ENCODE peak calls at places on chromosomes 1 and 21, in seven cellular contexts. One of them, this sample, is unnamed.

GRCh38 chr1:207628776-207629175 is 16.2 kb upstream of the CR1L start:
- DNase-seq in thoracic aorta: no peak
- DNase-seq in testis: no peak
- DNase-seq in transverse colon: no peak
- DNase-seq in AG04450: no peak
- DNase-seq in brain microvascular endothelial cell: no peak
- DNase-seq in ovary: no peak
- DNase-seq in this sample: no peak

GRCh38 chr1:208112380-208112779 is 131.8 kb downstream of the PLXNA2 start:
- DNase-seq in thoracic aorta: no peak
- DNase-seq in AG04450: no peak
- DNase-seq in transverse colon: no peak
- DNase-seq in brain microvascular endothelial cell: no peak
- DNase-seq in testis: no peak
- DNase-seq in ovary: no peak
- DNase-seq in this sample: no peak

GRCh38 chr21:42121792-42122191 is 50.7 kb downstream of the UMODL1 start:
- DNase-seq in ovary: no peak
- DNase-seq in brain microvascular endothelial cell: no peak
- DNase-seq in testis: no peak
- DNase-seq in AG04450: no peak
- DNase-seq in thoracic aorta: no peak
- DNase-seq in transverse colon: peak; percentile 57
- DNase-seq in this sample: no peak

GRCh38 chr1:30842698-30843354 is 65.7 kb downstream of the SDC3 start:
- DNase-seq in ovary: no peak
- DNase-seq in brain microvascular endothelial cell: no peak
- DNase-seq in AG04450: no peak
- DNase-seq in testis: no peak
- DNase-seq in transverse colon: no peak
- DNase-seq in thoracic aorta: no peak
- DNase-seq in this sample: no peak

GRCh38 chr1:94072840-94073516 is 48.0 kb downstream of the ABCA4 start:
- DNase-seq in ovary: no peak
- DNase-seq in thoracic aorta: no peak
- DNase-seq in brain microvascular endothelial cell: no peak
- DNase-seq in transverse colon: no peak
- DNase-seq in AG04450: no peak
- DNase-seq in testis: no peak
- DNase-seq in this sample: no peak

GRCh38 chr1:9291914-9292360 is 757 bp upstream of the SPSB1 start:
- DNase-seq in thoracic aorta: no peak
- DNase-seq in brain microvascular endothelial cell: peak; percentile 72
- DNase-seq in transverse colon: peak; percentile 87
- DNase-seq in AG04450: no peak
- DNase-seq in testis: peak; percentile 75
- DNase-seq in ovary: peak; percentile 68
- DNase-seq in this sample: no peak

GRCh38 chr1:89540406-89540970 is 15.9 kb downstream of the LRRC8B start:
- DNase-seq in testis: peak; percentile 53
- DNase-seq in thoracic aorta: no peak
- DNase-seq in AG04450: no peak
- DNase-seq in transverse colon: no peak
- DNase-seq in brain microvascular endothelial cell: no peak
- DNase-seq in ovary: no peak
- DNase-seq in this sample: no peak

GRCh38 chr1:217525773-217526490 is 105.0 kb downstream of the GPATCH2 start:
- DNase-seq in testis: no peak
- DNase-seq in ovary: no peak
- DNase-seq in thoracic aorta: no peak
- DNase-seq in brain microvascular endothelial cell: no peak
- DNase-seq in AG04450: no peak
- DNase-seq in transverse colon: no peak
- DNase-seq in this sample: no peak

GRCh38 chr1:154178856-154179811 is 12.8 kb downstream of the TPM3 start:
- DNase-seq in testis: peak; percentile 45
- DNase-seq in brain microvascular endothelial cell: no peak
- DNase-seq in thoracic aorta: no peak
- DNase-seq in AG04450: no peak
- DNase-seq in ovary: no peak
- DNase-seq in transverse colon: peak; percentile 49
- DNase-seq in this sample: no peak

GRCh38 chr1:54153548-54154439 is 994 bp upstream of the CDCP2 start:
- DNase-seq in transverse colon: peak; percentile 55
- DNase-seq in thoracic aorta: peak; percentile 25
- DNase-seq in AG04450: peak; percentile 21
- DNase-seq in brain microvascular endothelial cell: peak; percentile 55
- DNase-seq in testis: peak; percentile 55
- DNase-seq in ovary: no peak
- DNase-seq in this sample: peak; percentile 55

GRCh38 chr1:234619071-234619480 is 9.1 kb upstream of the IRF2BP2 start:
- DNase-seq in testis: no peak
- DNase-seq in transverse colon: no peak
- DNase-seq in ovary: no peak
- DNase-seq in brain microvascular endothelial cell: no peak
- DNase-seq in AG04450: no peak
- DNase-seq in thoracic aorta: no peak
- DNase-seq in this sample: no peak

GRCh38 chr1:234620786-234621468 is 10.9 kb upstream of the IRF2BP2 start:
- DNase-seq in brain microvascular endothelial cell: no peak
- DNase-seq in transverse colon: no peak
- DNase-seq in ovary: no peak
- DNase-seq in AG04450: no peak
- DNase-seq in thoracic aorta: no peak
- DNase-seq in testis: no peak
- DNase-seq in this sample: no peak

GRCh38 chr1:234618726-234619049 is 8.7 kb upstream of the IRF2BP2 start:
- DNase-seq in thoracic aorta: no peak
- DNase-seq in transverse colon: no peak
- DNase-seq in brain microvascular endothelial cell: no peak
- DNase-seq in AG04450: no peak
- DNase-seq in testis: no peak
- DNase-seq in ovary: no peak
- DNase-seq in this sample: no peak

GRCh38 chr1:234620272-234620711 is 10.3 kb upstream of the IRF2BP2 start:
- DNase-seq in testis: no peak
- DNase-seq in brain microvascular endothelial cell: no peak
- DNase-seq in transverse colon: no peak
- DNase-seq in thoracic aorta: no peak
- DNase-seq in ovary: no peak
- DNase-seq in AG04450: no peak
- DNase-seq in this sample: no peak

DNA sequence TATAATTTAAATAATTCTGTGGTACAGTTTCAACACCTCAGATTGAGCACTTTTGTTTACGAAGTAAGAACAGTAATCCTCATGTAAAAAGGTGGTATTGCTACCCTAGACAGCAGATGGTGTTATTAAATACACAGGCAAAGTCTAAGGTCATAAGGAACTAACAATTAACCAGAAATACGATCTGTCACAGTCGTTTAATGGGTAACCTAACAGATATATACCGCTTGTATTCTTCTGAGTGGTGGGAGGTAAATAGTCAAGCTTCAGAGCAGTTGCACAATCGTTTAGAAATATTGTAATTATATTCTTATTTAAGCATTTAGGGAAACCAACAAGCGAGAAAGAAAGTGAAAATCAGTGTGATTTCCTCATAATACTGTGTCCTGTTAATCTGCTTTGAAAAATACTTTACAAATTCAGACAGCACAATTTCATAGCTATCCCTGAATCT is 9.8 kb upstream of the IRF2BP2 start:
- DNase-seq in transverse colon: no peak
- DNase-seq in thoracic aorta: no peak
- DNase-seq in ovary: no peak
- DNase-seq in testis: no peak
- DNase-seq in brain microvascular endothelial cell: no peak
- DNase-seq in AG04450: no peak
- DNase-seq in this sample: no peak
- H3K27ac ChIP-seq in transverse colon: peak overlapping the region; percentile 17
- H3K27ac ChIP-seq in thoracic aorta: no peak overlapping the region
- H3K27ac ChIP-seq in ovary: peak overlapping the region; percentile 59
- H3K27ac ChIP-seq in testis: no peak overlapping the region
- H3K27ac ChIP-seq in brain microvascular endothelial cell: no peak overlapping the region
- H3K27ac ChIP-seq in AG04450: no peak overlapping the region
- H3K27ac ChIP-seq in this sample: peak overlapping the region; percentile 45

GRCh38 chr1:85612704-85613361 is 32.3 kb downstream of the CCN1 start:
- DNase-seq in testis: peak; percentile 27
- DNase-seq in AG04450: peak; percentile 85
- DNase-seq in transverse colon: no peak
- DNase-seq in thoracic aorta: no peak
- DNase-seq in brain microvascular endothelial cell: peak; percentile 94
- DNase-seq in ovary: no peak
- DNase-seq in this sample: no peak
- TF ChIP-seq CTCF in testis: no peak
- TF ChIP-seq CTCF in AG04450: peak; percentile 67
- TF ChIP-seq CTCF in transverse colon: peak; percentile 43
- TF ChIP-seq CTCF in thoracic aorta: peak; percentile 34
- TF ChIP-seq CTCF in brain microvascular endothelial cell: peak; percentile 85
- TF ChIP-seq CTCF in ovary: no peak
- TF ChIP-seq CTCF in this sample: no peak

GRCh38 chr1:192545781-192546521 is 29.6 kb upstream of the RGS1 start:
- DNase-seq in thoracic aorta: no peak
- DNase-seq in AG04450: no peak
- DNase-seq in testis: no peak
- DNase-seq in brain microvascular endothelial cell: no peak
- DNase-seq in ovary: no peak
- DNase-seq in transverse colon: no peak
- DNase-seq in this sample: no peak
- H3K27ac ChIP-seq in thoracic aorta: no peak overlapping the region
- H3K27ac ChIP-seq in AG04450: no peak overlapping the region
- H3K27ac ChIP-seq in testis: no peak overlapping the region
- H3K27ac ChIP-seq in brain microvascular endothelial cell: no peak overlapping the region
- H3K27ac ChIP-seq in ovary: no peak overlapping the region
- H3K27ac ChIP-seq in transverse colon: no peak overlapping the region
- H3K27ac ChIP-seq in this sample: peak overlapping the region; percentile 59

GRCh38 chr1:229570305-229570704 is 11.8 kb upstream of the ABCB10 start:
- DNase-seq in thoracic aorta: no peak
- DNase-seq in brain microvascular endothelial cell: no peak
- DNase-seq in ovary: no peak
- DNase-seq in transverse colon: no peak
- DNase-seq in testis: no peak
- DNase-seq in AG04450: no peak
- DNase-seq in this sample: no peak
- TF ChIP-seq CTCF in thoracic aorta: no peak
- TF ChIP-seq CTCF in brain microvascular endothelial cell: no peak
- TF ChIP-seq CTCF in ovary: no peak
- TF ChIP-seq CTCF in transverse colon: no peak
- TF ChIP-seq CTCF in testis: no peak
- TF ChIP-seq CTCF in AG04450: no peak
- TF ChIP-seq CTCF in this sample: no peak

DNA sequence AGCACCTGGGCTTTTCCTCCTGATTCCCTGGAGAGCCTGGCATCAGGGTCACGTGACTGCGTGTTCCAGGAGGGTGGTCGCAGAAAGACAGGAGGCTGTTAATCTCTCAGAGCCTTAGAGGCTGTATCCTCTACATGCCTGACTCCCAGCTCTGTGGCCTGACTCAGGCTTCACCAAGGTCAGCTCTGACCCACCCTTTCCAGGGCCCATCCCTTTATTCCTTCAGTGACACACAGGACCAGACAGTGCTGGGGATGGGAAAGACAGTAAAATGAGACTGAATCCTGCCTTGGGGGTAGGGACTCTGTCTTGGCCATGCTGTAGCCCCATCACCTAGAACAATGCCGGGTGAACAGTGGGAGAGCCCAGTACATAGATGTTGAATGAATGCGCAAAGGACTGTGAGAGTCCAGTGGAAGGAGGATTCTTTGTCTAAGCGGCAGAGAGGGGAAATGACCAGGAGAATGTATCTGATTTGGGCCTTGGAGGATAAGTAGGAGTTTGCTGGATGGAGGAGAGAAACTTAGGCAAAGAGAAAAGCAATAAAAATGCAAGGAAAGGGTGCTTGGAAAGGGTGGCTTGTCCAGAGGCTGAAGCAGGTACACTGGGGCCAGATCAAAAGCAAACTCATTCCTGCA is 33.0 kb downstream of the EPHX1 start:
- DNase-seq in brain microvascular endothelial cell: no peak
- DNase-seq in thoracic aorta: no peak
- DNase-seq in AG04450: no peak
- DNase-seq in testis: no peak
- DNase-seq in ovary: no peak
- DNase-seq in transverse colon: no peak
- DNase-seq in this sample: no peak
- H3K27ac ChIP-seq in brain microvascular endothelial cell: no peak overlapping the region
- H3K27ac ChIP-seq in thoracic aorta: no peak overlapping the region
- H3K27ac ChIP-seq in AG04450: no peak overlapping the region
- H3K27ac ChIP-seq in testis: no peak overlapping the region
- H3K27ac ChIP-seq in ovary: no peak overlapping the region
- H3K27ac ChIP-seq in transverse colon: no peak overlapping the region
- H3K27ac ChIP-seq in this sample: no peak overlapping the region

GRCh38 chr1:215523906-215524305 is 43.2 kb upstream of the KCTD3 start:
- DNase-seq in ovary: no peak
- DNase-seq in AG04450: no peak
- DNase-seq in transverse colon: no peak
- DNase-seq in testis: no peak
- DNase-seq in thoracic aorta: no peak
- DNase-seq in brain microvascular endothelial cell: no peak
- DNase-seq in this sample: no peak

GRCh38 chr1:215529111-215529510 is 38.0 kb upstream of the KCTD3 start:
- DNase-seq in AG04450: no peak
- DNase-seq in ovary: no peak
- DNase-seq in testis: no peak
- DNase-seq in thoracic aorta: no peak
- DNase-seq in brain microvascular endothelial cell: no peak
- DNase-seq in transverse colon: no peak
- DNase-seq in this sample: no peak

GRCh38 chr1:215529571-215529970 is 37.5 kb upstream of the KCTD3 start:
- DNase-seq in transverse colon: no peak
- DNase-seq in ovary: no peak
- DNase-seq in brain microvascular endothelial cell: no peak
- DNase-seq in thoracic aorta: no peak
- DNase-seq in AG04450: no peak
- DNase-seq in testis: no peak
- DNase-seq in this sample: no peak

GRCh38 chr1:215526147-215526845 is 40.8 kb upstream of the KCTD3 start:
- DNase-seq in AG04450: peak; percentile 29
- DNase-seq in brain microvascular endothelial cell: no peak
- DNase-seq in testis: no peak
- DNase-seq in ovary: no peak
- DNase-seq in transverse colon: no peak
- DNase-seq in thoracic aorta: no peak
- DNase-seq in this sample: no peak

DNA sequence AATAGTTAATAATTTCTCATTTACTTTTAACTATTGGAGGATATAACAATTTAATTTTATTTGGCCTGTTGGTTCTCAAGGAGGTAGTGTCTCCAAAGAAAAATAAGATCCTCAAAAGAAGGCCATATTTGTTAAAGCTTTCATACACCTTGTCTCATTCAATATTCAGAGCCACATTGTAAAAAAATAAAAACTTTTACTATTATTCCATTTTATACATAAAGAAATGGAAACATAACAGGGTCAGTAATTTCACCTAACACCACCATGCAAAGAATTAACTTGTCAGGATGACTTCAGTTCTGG is 40.3 kb upstream of the KCTD3 start:
- DNase-seq in brain microvascular endothelial cell: no peak
- DNase-seq in transverse colon: no peak
- DNase-seq in AG04450: no peak
- DNase-seq in testis: no peak
- DNase-seq in ovary: no peak
- DNase-seq in thoracic aorta: no peak
- DNase-seq in this sample: no peak
- TF ChIP-seq CTCF in brain microvascular endothelial cell: no peak
- TF ChIP-seq CTCF in transverse colon: no peak
- TF ChIP-seq CTCF in AG04450: no peak
- TF ChIP-seq CTCF in testis: no peak
- TF ChIP-seq CTCF in ovary: no peak
- TF ChIP-seq CTCF in thoracic aorta: no peak
- TF ChIP-seq CTCF in this sample: no peak

This sample was measured in left lung.